ENCODE peak calls at places on chromosomes 12 and 14, in ten cellular contexts. One of them, this sample, is unnamed.
A peak's percentile ranks its signal among the peaks of the same experiment; 100 is the strongest.

GRCh38 chr14:63006515-63006914 is 38.7 kb downstream of the KCNH5 start:
- DNase-seq in progenitor cell of endocrine pancreas: no peak
- DNase-seq in cardiac muscle cell: no peak
- DNase-seq in psoas muscle: no peak
- DNase-seq in HFF-Myc: no peak
- DNase-seq in brain microvascular endothelial cell: no peak
- DNase-seq in RWPE1: no peak
- DNase-seq in CD14-positive monocyte: no peak
- DNase-seq in cardiac fibroblast: no peak
- DNase-seq in AG04450: no peak
- DNase-seq in this sample: no peak

GRCh38 chr12:49776413-49776812 is 35.1 kb downstream of the TMBIM6 start:
- DNase-seq in AG04450: peak; percentile 56
- DNase-seq in RWPE1: peak; percentile 78
- DNase-seq in cardiac fibroblast: peak; percentile 88
- DNase-seq in psoas muscle: peak; percentile 85
- DNase-seq in brain microvascular endothelial cell: peak; percentile 69
- DNase-seq in CD14-positive monocyte: peak; percentile 81
- DNase-seq in HFF-Myc: no peak
- DNase-seq in cardiac muscle cell: peak; percentile 89
- DNase-seq in progenitor cell of endocrine pancreas: no peak
- DNase-seq in this sample: peak; percentile 59

GRCh38 chr14:95452176-95452889 is 64.1 kb downstream of the SYNE3 start:
- DNase-seq in HFF-Myc: no peak
- DNase-seq in CD14-positive monocyte: no peak
- DNase-seq in progenitor cell of endocrine pancreas: no peak
- DNase-seq in brain microvascular endothelial cell: peak; percentile 3
- DNase-seq in AG04450: no peak
- DNase-seq in cardiac fibroblast: peak; percentile 20
- DNase-seq in psoas muscle: no peak
- DNase-seq in RWPE1: no peak
- DNase-seq in cardiac muscle cell: peak; percentile 25
- DNase-seq in this sample: no peak

GRCh38 chr12:13628067-13628466 is 353.3 kb downstream of the GRIN2B start:
- DNase-seq in AG04450: no peak
- DNase-seq in cardiac muscle cell: no peak
- DNase-seq in brain microvascular endothelial cell: no peak
- DNase-seq in HFF-Myc: no peak
- DNase-seq in psoas muscle: no peak
- DNase-seq in cardiac fibroblast: no peak
- DNase-seq in progenitor cell of endocrine pancreas: no peak
- DNase-seq in CD14-positive monocyte: no peak
- DNase-seq in RWPE1: no peak
- DNase-seq in this sample: no peak

GRCh38 chr12:64256166-64256800 is 34.2 kb upstream of the KICS2 start:
- DNase-seq in brain microvascular endothelial cell: peak; percentile 16
- DNase-seq in RWPE1: peak; percentile 46
- DNase-seq in cardiac muscle cell: peak; percentile 81
- DNase-seq in HFF-Myc: peak; percentile 33
- DNase-seq in AG04450: peak; percentile 27
- DNase-seq in progenitor cell of endocrine pancreas: no peak
- DNase-seq in CD14-positive monocyte: no peak
- DNase-seq in cardiac fibroblast: peak; percentile 78
- DNase-seq in psoas muscle: no peak
- DNase-seq in this sample: peak; percentile 54

GRCh38 chr12:28190321-28191017 is at the start of gene CCDC91:
- DNase-seq in AG04450: peak; percentile 55
- DNase-seq in RWPE1: peak; percentile 70
- DNase-seq in cardiac muscle cell: peak; percentile 90
- DNase-seq in progenitor cell of endocrine pancreas: peak; percentile 93
- DNase-seq in psoas muscle: peak; percentile 90
- DNase-seq in CD14-positive monocyte: peak; percentile 88
- DNase-seq in brain microvascular endothelial cell: peak; percentile 81
- DNase-seq in HFF-Myc: peak; percentile 59
- DNase-seq in cardiac fibroblast: peak; percentile 92
- DNase-seq in this sample: peak; percentile 92

GRCh38 chr12:122048156-122048555 is 26.5 kb downstream of the BCL7A start:
- DNase-seq in AG04450: no peak
- DNase-seq in progenitor cell of endocrine pancreas: no peak
- DNase-seq in cardiac fibroblast: peak; percentile 28
- DNase-seq in CD14-positive monocyte: no peak
- DNase-seq in RWPE1: no peak
- DNase-seq in brain microvascular endothelial cell: peak; percentile 89
- DNase-seq in psoas muscle: no peak
- DNase-seq in cardiac muscle cell: peak; percentile 66
- DNase-seq in HFF-Myc: no peak
- DNase-seq in this sample: peak; percentile 15

GRCh38 chr14:64572721-64573508 is 23.2 kb downstream of the PPP1R36 start:
- DNase-seq in cardiac muscle cell: no peak
- DNase-seq in HFF-Myc: no peak
- DNase-seq in RWPE1: no peak
- DNase-seq in CD14-positive monocyte: no peak
- DNase-seq in brain microvascular endothelial cell: no peak
- DNase-seq in psoas muscle: no peak
- DNase-seq in AG04450: peak; percentile 30
- DNase-seq in cardiac fibroblast: peak; percentile 29
- DNase-seq in progenitor cell of endocrine pancreas: no peak
- DNase-seq in this sample: no peak

GRCh38 chr12:42103155-42103554 is 41.5 kb downstream of the GXYLT1 start:
- DNase-seq in progenitor cell of endocrine pancreas: no peak
- DNase-seq in HFF-Myc: no peak
- DNase-seq in AG04450: no peak
- DNase-seq in CD14-positive monocyte: no peak
- DNase-seq in brain microvascular endothelial cell: no peak
- DNase-seq in cardiac muscle cell: no peak
- DNase-seq in cardiac fibroblast: no peak
- DNase-seq in psoas muscle: no peak
- DNase-seq in RWPE1: no peak
- DNase-seq in this sample: no peak

GRCh38 chr12:95323204-95323603 is 105.6 kb downstream of the VEZT start:
- DNase-seq in HFF-Myc: no peak
- DNase-seq in psoas muscle: no peak
- DNase-seq in CD14-positive monocyte: no peak
- DNase-seq in cardiac fibroblast: no peak
- DNase-seq in brain microvascular endothelial cell: no peak
- DNase-seq in progenitor cell of endocrine pancreas: no peak
- DNase-seq in RWPE1: no peak
- DNase-seq in AG04450: no peak
- DNase-seq in cardiac muscle cell: no peak
- DNase-seq in this sample: no peak

GRCh38 chr14:65664436-65664835 is 251.9 kb downstream of the FUT8 start:
- DNase-seq in cardiac fibroblast: no peak
- DNase-seq in psoas muscle: no peak
- DNase-seq in brain microvascular endothelial cell: no peak
- DNase-seq in CD14-positive monocyte: no peak
- DNase-seq in cardiac muscle cell: no peak
- DNase-seq in HFF-Myc: no peak
- DNase-seq in AG04450: no peak
- DNase-seq in progenitor cell of endocrine pancreas: no peak
- DNase-seq in RWPE1: no peak
- DNase-seq in this sample: no peak
- TF ChIP-seq CTCF in cardiac fibroblast: no peak
- TF ChIP-seq CTCF in psoas muscle: no peak
- TF ChIP-seq CTCF in brain microvascular endothelial cell: no peak
- TF ChIP-seq CTCF in CD14-positive monocyte: no peak
- TF ChIP-seq CTCF in cardiac muscle cell: no peak
- TF ChIP-seq CTCF in HFF-Myc: no peak
- TF ChIP-seq CTCF in AG04450: no peak
- TF ChIP-seq CTCF in progenitor cell of endocrine pancreas: no peak
- TF ChIP-seq CTCF in RWPE1: no peak
- TF ChIP-seq CTCF in this sample: no peak

DNA sequence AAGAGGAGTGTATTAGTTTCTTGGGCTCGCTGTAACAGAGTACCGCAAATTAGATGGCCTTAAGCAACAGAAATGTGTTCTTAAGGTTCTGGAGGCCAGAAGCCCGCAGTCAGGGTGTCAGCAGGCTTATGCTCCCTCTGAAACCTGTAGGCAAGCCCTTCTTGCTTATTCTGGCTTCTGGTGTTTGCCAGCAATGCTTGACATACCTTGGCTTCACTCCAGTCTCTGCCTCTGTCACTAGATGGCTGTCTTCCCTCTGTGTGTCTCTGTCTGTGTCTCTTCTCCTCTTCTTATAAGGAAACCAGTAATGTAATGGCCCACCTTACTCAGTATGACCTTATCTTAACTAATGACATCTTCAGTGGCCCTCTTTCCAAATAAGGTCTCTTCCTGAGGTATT is 85.1 kb downstream of the DERA start:
- DNase-seq in progenitor cell of endocrine pancreas: no peak
- DNase-seq in AG04450: no peak
- DNase-seq in cardiac muscle cell: peak; percentile 58
- DNase-seq in cardiac fibroblast: peak; percentile 69
- DNase-seq in psoas muscle: no peak
- DNase-seq in RWPE1: no peak
- DNase-seq in CD14-positive monocyte: no peak
- DNase-seq in brain microvascular endothelial cell: peak; percentile 46
- DNase-seq in HFF-Myc: no peak
- DNase-seq in this sample: peak; percentile 60
- TF ChIP-seq CTCF in progenitor cell of endocrine pancreas: no peak
- TF ChIP-seq CTCF in AG04450: no peak
- TF ChIP-seq CTCF in cardiac muscle cell: no peak
- TF ChIP-seq CTCF in cardiac fibroblast: peak; percentile 3
- TF ChIP-seq CTCF in psoas muscle: no peak
- TF ChIP-seq CTCF in RWPE1: no peak
- TF ChIP-seq CTCF in CD14-positive monocyte: no peak
- TF ChIP-seq CTCF in brain microvascular endothelial cell: peak; percentile 33
- TF ChIP-seq CTCF in HFF-Myc: no peak
- TF ChIP-seq CTCF in this sample: peak; percentile 30

GRCh38 chr12:70692681-70693288 is 55.6 kb upstream of the PTPRB start:
- DNase-seq in CD14-positive monocyte: no peak
- DNase-seq in cardiac muscle cell: peak; percentile 59
- DNase-seq in HFF-Myc: no peak
- DNase-seq in cardiac fibroblast: peak; percentile 61
- DNase-seq in RWPE1: peak; percentile 36
- DNase-seq in psoas muscle: no peak
- DNase-seq in AG04450: no peak
- DNase-seq in progenitor cell of endocrine pancreas: no peak
- DNase-seq in brain microvascular endothelial cell: peak; percentile 49
- DNase-seq in this sample: peak; percentile 41
- TF ChIP-seq CTCF in CD14-positive monocyte: no peak
- TF ChIP-seq CTCF in cardiac muscle cell: peak; percentile 63
- TF ChIP-seq CTCF in HFF-Myc: peak; percentile 50
- TF ChIP-seq CTCF in cardiac fibroblast: peak; percentile 65
- TF ChIP-seq CTCF in RWPE1: peak; percentile 60
- TF ChIP-seq CTCF in psoas muscle: peak; percentile 17
- TF ChIP-seq CTCF in AG04450: peak; percentile 55
- TF ChIP-seq CTCF in progenitor cell of endocrine pancreas: peak; percentile 54
- TF ChIP-seq CTCF in brain microvascular endothelial cell: peak; percentile 73
- TF ChIP-seq CTCF in this sample: peak; percentile 84

GRCh38 chr12:103771466-103771865 is 69.6 kb downstream of the NT5DC3 start:
- DNase-seq in cardiac fibroblast: peak; percentile 65
- DNase-seq in CD14-positive monocyte: no peak
- DNase-seq in brain microvascular endothelial cell: peak; percentile 41
- DNase-seq in HFF-Myc: no peak
- DNase-seq in progenitor cell of endocrine pancreas: peak; percentile 40
- DNase-seq in cardiac muscle cell: peak; percentile 70
- DNase-seq in RWPE1: peak; percentile 24
- DNase-seq in psoas muscle: peak; percentile 60
- DNase-seq in AG04450: no peak
- DNase-seq in this sample: peak; percentile 23

GRCh38 chr12:103766028-103766427 is 75.0 kb downstream of the NT5DC3 start:
- DNase-seq in cardiac fibroblast: no peak
- DNase-seq in HFF-Myc: no peak
- DNase-seq in CD14-positive monocyte: no peak
- DNase-seq in brain microvascular endothelial cell: no peak
- DNase-seq in AG04450: no peak
- DNase-seq in progenitor cell of endocrine pancreas: no peak
- DNase-seq in cardiac muscle cell: no peak
- DNase-seq in RWPE1: no peak
- DNase-seq in psoas muscle: no peak
- DNase-seq in this sample: no peak

GRCh38 chr12:103769240-103769945 is 71.6 kb downstream of the NT5DC3 start:
- DNase-seq in progenitor cell of endocrine pancreas: no peak
- DNase-seq in AG04450: no peak
- DNase-seq in cardiac fibroblast: no peak
- DNase-seq in HFF-Myc: no peak
- DNase-seq in RWPE1: no peak
- DNase-seq in brain microvascular endothelial cell: no peak
- DNase-seq in psoas muscle: no peak
- DNase-seq in cardiac muscle cell: no peak
- DNase-seq in CD14-positive monocyte: no peak
- DNase-seq in this sample: no peak

GRCh38 chr12:103765322-103765721 is 75.7 kb downstream of the NT5DC3 start:
- DNase-seq in RWPE1: no peak
- DNase-seq in brain microvascular endothelial cell: no peak
- DNase-seq in cardiac fibroblast: no peak
- DNase-seq in psoas muscle: no peak
- DNase-seq in CD14-positive monocyte: no peak
- DNase-seq in HFF-Myc: no peak
- DNase-seq in AG04450: no peak
- DNase-seq in cardiac muscle cell: no peak
- DNase-seq in progenitor cell of endocrine pancreas: no peak
- DNase-seq in this sample: no peak

DNA sequence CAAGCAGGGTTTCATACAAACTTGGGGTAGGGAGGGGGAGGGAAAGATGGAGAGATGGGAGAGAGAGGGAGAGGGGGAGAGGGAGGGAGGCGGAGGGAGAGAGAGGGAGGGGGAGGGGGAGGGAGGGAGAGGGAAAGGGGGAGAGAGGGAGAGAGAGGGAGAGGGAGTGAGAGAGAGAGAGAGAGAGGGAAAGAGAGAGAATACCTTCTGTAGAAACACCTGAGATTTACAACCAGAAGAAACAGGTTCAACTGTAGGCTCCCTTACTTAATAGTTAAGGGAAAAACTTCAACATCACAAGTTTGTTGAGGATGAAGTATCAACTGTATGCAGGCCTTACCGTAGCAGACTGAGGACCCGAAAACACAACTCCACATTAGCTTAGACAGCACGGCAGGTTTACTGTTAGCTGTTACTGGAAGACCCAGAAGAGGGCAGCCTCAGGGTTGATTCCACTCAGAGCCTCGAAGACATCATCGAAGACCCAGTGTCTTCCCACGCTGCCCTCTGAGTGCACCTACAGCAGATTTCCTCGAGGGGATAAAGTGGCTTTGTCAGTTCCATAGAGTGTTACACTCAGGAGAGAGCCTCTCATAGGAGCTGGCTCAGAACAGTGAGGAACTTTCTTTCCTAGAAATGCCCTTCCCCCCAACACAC is 72.4 kb downstream of the NT5DC3 start:
- DNase-seq in psoas muscle: no peak
- DNase-seq in brain microvascular endothelial cell: no peak
- DNase-seq in RWPE1: no peak
- DNase-seq in AG04450: no peak
- DNase-seq in cardiac muscle cell: no peak
- DNase-seq in HFF-Myc: no peak
- DNase-seq in CD14-positive monocyte: no peak
- DNase-seq in cardiac fibroblast: no peak
- DNase-seq in progenitor cell of endocrine pancreas: no peak
- DNase-seq in this sample: no peak
- TF ChIP-seq CTCF in psoas muscle: no peak
- TF ChIP-seq CTCF in brain microvascular endothelial cell: peak; percentile 31
- TF ChIP-seq CTCF in RWPE1: no peak
- TF ChIP-seq CTCF in AG04450: no peak
- TF ChIP-seq CTCF in cardiac muscle cell: no peak
- TF ChIP-seq CTCF in HFF-Myc: no peak
- TF ChIP-seq CTCF in CD14-positive monocyte: no peak
- TF ChIP-seq CTCF in cardiac fibroblast: no peak
- TF ChIP-seq CTCF in progenitor cell of endocrine pancreas: no peak
- TF ChIP-seq CTCF in this sample: no peak